ENCODE peak calls at places on chromosomes 6 and 20, in five cellular contexts. P, U, H, D and E are unnamed samples.

GRCh38 chr6:7145269-7146078 is 37.7 kb downstream of the RREB1 start:
- DNase-seq in D (no peak), U (no peak), H (no peak), P (no peak), E (no peak)

GRCh38 chr6:166957087-166957804 is 896 bp upstream of the RNASET2 start:
- DNase-seq in D (peak), U (no peak), P (peak), H (no peak), E (no peak)

GRCh38 chr6:169931223-169931760 is 179.9 kb downstream of the ERMARD start:
- DNase-seq in P (no peak), U (no peak), D (no peak), H (no peak), E (no peak)

GRCh38 chr6:107348224-107348623 is 111.1 kb downstream of the PDSS2 start:
- DNase-seq in P (no peak), U (no peak), D (no peak), H (no peak), E (peak)

GRCh38 chr6:117449549-117450439 is 24.1 kb upstream of the ROS1 start:
- DNase-seq in D (peak), H (peak), U (peak), P (peak), E (peak)

GRCh38 chr6:132247381-132248159 is 153.7 kb downstream of the MOXD1 start:
- DNase-seq in H (no peak), U (no peak), D (no peak), P (no peak), E (peak)

GRCh38 chr20:38255389-38255788 is 5.1 kb downstream of the KIAA1755 start:
- DNase-seq in U (no peak), D (no peak), H (no peak), P (no peak), E (no peak)

GRCh38 chr20:568097-568864 is 24.7 kb upstream of the CSNK2A1 start:
- DNase-seq in H (no peak), D (no peak), P (no peak), U (no peak), E (peak)

GRCh38 chr6:169810066-169810989 is 58.9 kb downstream of the ERMARD start:
- DNase-seq in P (no peak), U (no peak), H (no peak), D (no peak), E (no peak)

GRCh38 chr6:2552648-2553154 is 198.0 kb downstream of the MYLK4 start:
- DNase-seq in D (no peak), P (no peak), U (no peak), H (no peak), E (no peak)

GRCh38 chr6:158573542-158573931 is 13.6 kb downstream of the TMEM181 start:
- DNase-seq in H (no peak), P (no peak), U (no peak), D (no peak), E (no peak)

GRCh38 chr6:7636151-7636550 is 46.2 kb downstream of the SNRNP48 start:
- DNase-seq in U (no peak), D (no peak), P (no peak), H (no peak), E (peak)

GRCh38 chr6:35461270-35461669 is 6.9 kb upstream of the RPL10A start:
- DNase-seq in U (no peak), D (no peak), P (no peak), H (no peak), E (no peak)

GRCh38 chr6:127587875-127588274 is 10.9 kb downstream of the C6orf58 start:
- DNase-seq in U (no peak), D (no peak), H (no peak), P (no peak), E (no peak)

GRCh38 chr20:61353261-61353995 is 101.4 kb downstream of the CDH4 start:
- DNase-seq in P (no peak), U (peak), H (no peak), D (no peak), E (peak)

GRCh38 chr6:49499623-49500022 is at the start of gene GLYATL3:
- DNase-seq in U (no peak), D (no peak), H (no peak), P (no peak), E (no peak)

GRCh38 chr6:31474871-31475286 is 23.1 kb upstream of the MICB start:
- DNase-seq in P (no peak), D (no peak), H (no peak), U (no peak), E (no peak)

GRCh38 chr20:11777387-11777786 is 140.3 kb upstream of the BTBD3 start:
- DNase-seq in U (no peak), H (no peak), P (no peak), D (no peak), E (no peak)

GRCh38 chr20:63029358-63030121 is 22.8 kb upstream of the BHLHE23 start:
- DNase-seq in H (no peak), D (peak), P (no peak), U (no peak), E (no peak)

GRCh38 chr20:25315418-25316210 is 67.7 kb downstream of the PYGB start:
- DNase-seq in P (no peak), U (no peak), H (no peak), D (peak), E (peak)

GRCh38 chr6:15489563-15489962 is 173.3 kb downstream of the DTNBP1 start:
- DNase-seq in U (no peak), H (no peak), D (no peak), P (no peak), E (no peak)

GRCh38 chr6:9646346-9647042 is 768.4 kb downstream of the TFAP2A start:
- DNase-seq in D (no peak), U (no peak), H (no peak), P (no peak), E (peak)

GRCh38 chr6:148885154-148885870 is 138.5 kb downstream of the UST start:
- DNase-seq in P (no peak), D (no peak), H (no peak), U (peak), E (peak)